ENCODE peak calls at places on chromosomes 1 and 21, in four cellular contexts. J is posterior cingulate gyrus, W is iris pigment epithelial cell, Z is AG10803. X is an unnamed sample.

GRCh38 chr1:112956503-112957132 is 622 bp upstream of the SLC16A1 start:
- DNase-seq in J (peak; percentile 29), W (peak; percentile 48), Z (no peak), X (no peak)

GRCh38 chr21:14058566-14058965 is 152.2 kb downstream of the LIPI start:
- DNase-seq in J (no peak), W (no peak), Z (no peak), X (no peak)

GRCh38 chr21:25170681-25171080 is 436.6 kb downstream of the MRPL39 start:
- DNase-seq in J (no peak), W (peak; percentile 0), Z (peak; percentile 3), X (no peak)

GRCh38 chr21:31351438-31351837 is 7.4 kb upstream of the TIAM1 start:
- DNase-seq in J (no peak), W (peak; percentile 80), Z (no peak), X (peak; percentile 60)

GRCh38 chr1:227318852-227319607 is 738 bp upstream of the CDC42BPA start:
- DNase-seq in J (peak; percentile 74), W (peak; percentile 41), Z (peak; percentile 54), X (peak; percentile 84)

GRCh38 chr1:106879538-106879937 is 176.9 kb upstream of the PRMT6 start:
- DNase-seq in J (no peak), W (no peak), Z (no peak), X (no peak)

GRCh38 chr1:79044974-79045650 is 38.6 kb upstream of the ADGRL4 start:
- DNase-seq in J (no peak), W (peak; percentile 15), Z (no peak), X (no peak)

GRCh38 chr1:169044296-169044695 is 62.2 kb upstream of the ATP1B1 start:
- DNase-seq in J (no peak), W (no peak), Z (no peak), X (no peak)

GRCh38 chr1:209766051-209766450 is 10.2 kb downstream of the TRAF3IP3 start:
- DNase-seq in J (no peak), W (no peak), Z (no peak), X (no peak)

GRCh38 chr1:94255476-94255875 is 18.1 kb upstream of the ARHGAP29 start:
- DNase-seq in J (no peak), W (no peak), Z (no peak), X (no peak)

GRCh38 chr1:195965475-195965874 is 642.8 kb downstream of the KCNT2 start:
- DNase-seq in J (no peak), W (no peak), Z (no peak), X (no peak)

GRCh38 chr1:11563560-11564069 is 84.7 kb downstream of the DISP3 start:
- DNase-seq in J (no peak), W (peak; percentile 31), Z (no peak), X (peak; percentile 41)

GRCh38 chr1:171081220-171081993 is 9.3 kb upstream of the FMO3 start:
- DNase-seq in J (no peak), W (peak; percentile 66), Z (peak; percentile 66), X (peak; percentile 49)

GRCh38 chr21:43362306-43362927 is 64.5 kb downstream of the SIK1 start:
- DNase-seq in J (peak; percentile 67), W (peak; percentile 68), Z (peak; percentile 80), X (peak; percentile 86)

X was measured in AG20443.